ENCODE peak calls at places on chromosomes 3 and 15, in five cellular contexts. N is SK-N-MC; B is activated CD4-positive, alpha-beta T cell treated with anti-CD3 and anti-CD28 coated beads, Interleukin-2, amount 10 ng/mL, durations not matched to agents 24 days and 14 days; C is foreskin keratinocyte; M is astrocyte of the spinal cord. O is an unnamed sample.

GRCh38 chr3:194439915-194440550 is 41.0 kb upstream of the GP5 start:
- DNase-seq in N (no peak), B (no peak), C (no peak), M (no peak), O (no peak)

GRCh38 chr3:197027896-197028710 is 1.5 kb downstream of the MELTF start:
- DNase-seq in N (no peak), B (peak; percentile 59), C (no peak), M (no peak), O (no peak)

GRCh38 chr3:187401861-187402260 is 33.7 kb downstream of the RTP4 start:
- DNase-seq in N (no peak), B (no peak), C (no peak), M (no peak), O (no peak)

GRCh38 chr15:79185199-79185598 is 94.6 kb upstream of the RASGRF1 start:
- DNase-seq in N (no peak), B (peak; percentile 60), C (no peak), M (no peak), O (no peak)

GRCh38 chr15:78565951-78566774 is 843 bp downstream of the CHRNA5 start:
- DNase-seq in N (no peak), B (no peak), C (peak; percentile 40), M (peak; percentile 31), O (peak; percentile 38)

GRCh38 chr15:81312790-81313543 is 11.0 kb downstream of the STARD5 start:
- DNase-seq in N (no peak), B (no peak), C (peak; percentile 99), M (peak; percentile 98), O (peak; percentile 99)

GRCh38 chr15:90941038-90941437 is 6.0 kb downstream of the UNC45A start:
- DNase-seq in N (no peak), B (no peak), C (no peak), M (no peak), O (no peak)

GRCh38 chr15:94247789-94248638 is 16.7 kb downstream of the MCTP2 start:
- DNase-seq in N (no peak), B (peak; percentile 45), C (no peak), M (no peak), O (no peak)

GRCh38 chr3:51311055-51311454 is 74.0 kb upstream of the MANF start:
- DNase-seq in N (no peak), B (peak; percentile 62), C (peak; percentile 20), M (peak; percentile 45), O (peak; percentile 30)

GRCh38 chr3:13863422-13863821 is 16.4 kb downstream of the WNT7A start:
- DNase-seq in N (no peak), B (no peak), C (no peak), M (no peak), O (no peak)

GRCh38 chr15:99021669-99022068 is 14.1 kb upstream of the PGPEP1L start:
- DNase-seq in N (no peak), B (no peak), C (no peak), M (no peak), O (no peak)

GRCh38 chr3:72375237-72376154 is 472.7 kb downstream of the SHQ1 start:
- DNase-seq in N (no peak), B (peak; percentile 68), C (no peak), M (no peak), O (no peak)

GRCh38 chr3:78580691-78581090 is 1187.1 kb downstream of the ROBO1 start:
- DNase-seq in N (no peak), B (no peak), C (peak; percentile 21), M (no peak), O (peak; percentile 14)

GRCh38 chr15:66911131-66911700 is 154.2 kb upstream of the SMAD3 start:
- DNase-seq in N (no peak), B (no peak), C (no peak), M (no peak), O (no peak)

O was measured in LHCN-M2.